ENCODE peak calls at places on chromosomes 1 and 21, in ten cellular contexts. One of them, this sample, is unnamed. For H3K36me3, the result is how much of the 10 kb centered on the place peaks cover.

GRCh38 chr1:153752072-153752471 is 23.1 kb upstream of the SLC27A3 start:
- DNase-seq in fibroblast of lung: no peak
- DNase-seq in ascending aorta: no peak
- DNase-seq in cardiac muscle cell: no peak
- DNase-seq in prostate gland: no peak
- DNase-seq in IMR-90: no peak
- DNase-seq in Peyer's patch: no peak
- DNase-seq in SK-N-SH: no peak
- DNase-seq in sigmoid colon: no peak
- DNase-seq in CD8-positive, alpha-beta T cell: no peak
- DNase-seq in this sample: no peak

GRCh38 chr1:58283380-58284338 is 262.9 kb downstream of the OMA1 start:
- DNase-seq in fibroblast of lung: no peak
- DNase-seq in ascending aorta: no peak
- DNase-seq in cardiac muscle cell: no peak
- DNase-seq in prostate gland: no peak
- DNase-seq in IMR-90: no peak
- DNase-seq in Peyer's patch: no peak
- DNase-seq in SK-N-SH: no peak
- DNase-seq in sigmoid colon: no peak
- DNase-seq in CD8-positive, alpha-beta T cell: no peak
- DNase-seq in this sample: no peak

GRCh38 chr1:241265428-241265827 is 91.6 kb downstream of the RGS7 start:
- DNase-seq in fibroblast of lung: no peak
- DNase-seq in ascending aorta: no peak
- DNase-seq in cardiac muscle cell: no peak
- DNase-seq in prostate gland: no peak
- DNase-seq in IMR-90: no peak
- DNase-seq in Peyer's patch: no peak
- DNase-seq in SK-N-SH: no peak
- DNase-seq in sigmoid colon: no peak
- DNase-seq in CD8-positive, alpha-beta T cell: no peak
- DNase-seq in this sample: no peak

GRCh38 chr1:63859480-63860275 is 85.9 kb downstream of the ROR1 start:
- DNase-seq in fibroblast of lung: no peak
- DNase-seq in ascending aorta: no peak
- DNase-seq in cardiac muscle cell: no peak
- DNase-seq in prostate gland: no peak
- DNase-seq in IMR-90: no peak
- DNase-seq in Peyer's patch: no peak
- DNase-seq in SK-N-SH: no peak
- DNase-seq in sigmoid colon: no peak
- DNase-seq in CD8-positive, alpha-beta T cell: no peak
- DNase-seq in this sample: no peak

GRCh38 chr1:230771773-230772354 is 24.7 kb downstream of the CAPN9 start:
- DNase-seq in fibroblast of lung: no peak
- DNase-seq in ascending aorta: no peak
- DNase-seq in cardiac muscle cell: no peak
- DNase-seq in prostate gland: no peak
- DNase-seq in IMR-90: no peak
- DNase-seq in Peyer's patch: no peak
- DNase-seq in SK-N-SH: no peak
- DNase-seq in sigmoid colon: no peak
- DNase-seq in CD8-positive, alpha-beta T cell: no peak
- DNase-seq in this sample: no peak

GRCh38 chr1:33088119-33088906 is 7.4 kb downstream of the AZIN2 start:
- DNase-seq in fibroblast of lung: peak
- DNase-seq in ascending aorta: no peak
- DNase-seq in cardiac muscle cell: no peak
- DNase-seq in prostate gland: no peak
- DNase-seq in IMR-90: peak
- DNase-seq in Peyer's patch: no peak
- DNase-seq in SK-N-SH: no peak
- DNase-seq in sigmoid colon: no peak
- DNase-seq in CD8-positive, alpha-beta T cell: no peak
- DNase-seq in this sample: no peak

GRCh38 chr1:67748630-67749029 is 63.6 kb downstream of the GADD45A start:
- DNase-seq in fibroblast of lung: peak
- DNase-seq in ascending aorta: no peak
- DNase-seq in cardiac muscle cell: peak
- DNase-seq in prostate gland: no peak
- DNase-seq in IMR-90: peak
- DNase-seq in Peyer's patch: no peak
- DNase-seq in SK-N-SH: no peak
- DNase-seq in sigmoid colon: no peak
- DNase-seq in CD8-positive, alpha-beta T cell: no peak
- DNase-seq in this sample: no peak

GRCh38 chr1:147292012-147292411 is 49.5 kb downstream of the CHD1L start:
- DNase-seq in fibroblast of lung: peak
- DNase-seq in ascending aorta: no peak
- DNase-seq in cardiac muscle cell: no peak
- DNase-seq in prostate gland: no peak
- DNase-seq in IMR-90: peak
- DNase-seq in Peyer's patch: no peak
- DNase-seq in SK-N-SH: no peak
- DNase-seq in sigmoid colon: no peak
- DNase-seq in CD8-positive, alpha-beta T cell: no peak
- DNase-seq in this sample: no peak

GRCh38 chr1:59429651-59430050 is 132.8 kb downstream of the FGGY start:
- DNase-seq in fibroblast of lung: no peak
- DNase-seq in ascending aorta: no peak
- DNase-seq in cardiac muscle cell: no peak
- DNase-seq in prostate gland: no peak
- DNase-seq in IMR-90: no peak
- DNase-seq in Peyer's patch: no peak
- DNase-seq in SK-N-SH: no peak
- DNase-seq in sigmoid colon: no peak
- DNase-seq in CD8-positive, alpha-beta T cell: no peak
- DNase-seq in this sample: no peak

GRCh38 chr1:54331843-54332688 is 74.1 kb downstream of the SSBP3 start:
- DNase-seq in fibroblast of lung: no peak
- DNase-seq in ascending aorta: no peak
- DNase-seq in cardiac muscle cell: no peak
- DNase-seq in prostate gland: no peak
- DNase-seq in IMR-90: no peak
- DNase-seq in Peyer's patch: no peak
- DNase-seq in SK-N-SH: peak
- DNase-seq in sigmoid colon: no peak
- DNase-seq in CD8-positive, alpha-beta T cell: no peak
- DNase-seq in this sample: no peak

GRCh38 chr1:5830771-5831599 is 161.2 kb downstream of the NPHP4 start:
- DNase-seq in fibroblast of lung: no peak
- DNase-seq in ascending aorta: no peak
- DNase-seq in cardiac muscle cell: peak
- DNase-seq in prostate gland: no peak
- DNase-seq in IMR-90: no peak
- DNase-seq in Peyer's patch: no peak
- DNase-seq in SK-N-SH: peak
- DNase-seq in sigmoid colon: no peak
- DNase-seq in CD8-positive, alpha-beta T cell: no peak
- DNase-seq in this sample: no peak

GRCh38 chr1:200706109-200706720 is 32.5 kb upstream of the CAMSAP2 start:
- DNase-seq in fibroblast of lung: no peak
- DNase-seq in ascending aorta: no peak
- DNase-seq in cardiac muscle cell: no peak
- DNase-seq in prostate gland: no peak
- DNase-seq in IMR-90: no peak
- DNase-seq in Peyer's patch: no peak
- DNase-seq in SK-N-SH: peak
- DNase-seq in sigmoid colon: no peak
- DNase-seq in CD8-positive, alpha-beta T cell: no peak
- DNase-seq in this sample: no peak

GRCh38 chr21:29326914-29327554 is 28.3 kb downstream of the BACH1 start:
- DNase-seq in fibroblast of lung: no peak
- DNase-seq in ascending aorta: no peak
- DNase-seq in cardiac muscle cell: no peak
- DNase-seq in prostate gland: no peak
- DNase-seq in IMR-90: no peak
- DNase-seq in Peyer's patch: no peak
- DNase-seq in SK-N-SH: no peak
- DNase-seq in sigmoid colon: no peak
- DNase-seq in CD8-positive, alpha-beta T cell: no peak
- DNase-seq in this sample: no peak

GRCh38 chr1:204077979-204078696 is 5.2 kb downstream of the SOX13 start:
- DNase-seq in fibroblast of lung: peak
- DNase-seq in ascending aorta: no peak
- DNase-seq in cardiac muscle cell: peak
- DNase-seq in prostate gland: peak
- DNase-seq in IMR-90: peak
- DNase-seq in Peyer's patch: no peak
- DNase-seq in SK-N-SH: no peak
- DNase-seq in sigmoid colon: no peak
- DNase-seq in CD8-positive, alpha-beta T cell: no peak
- DNase-seq in this sample: no peak

GRCh38 chr1:205226868-205227583 is 720 bp upstream of the TMCC2 start:
- DNase-seq in fibroblast of lung: peak
- DNase-seq in ascending aorta: peak
- DNase-seq in cardiac muscle cell: no peak
- DNase-seq in prostate gland: no peak
- DNase-seq in IMR-90: peak
- DNase-seq in Peyer's patch: no peak
- DNase-seq in SK-N-SH: peak
- DNase-seq in sigmoid colon: no peak
- DNase-seq in CD8-positive, alpha-beta T cell: no peak
- DNase-seq in this sample: no peak

GRCh38 chr1:156504062-156504813 is 3.7 kb upstream of the MEF2D start:
- DNase-seq in fibroblast of lung: no peak
- DNase-seq in ascending aorta: no peak
- DNase-seq in cardiac muscle cell: no peak
- DNase-seq in prostate gland: no peak
- DNase-seq in IMR-90: peak
- DNase-seq in Peyer's patch: peak
- DNase-seq in SK-N-SH: no peak
- DNase-seq in sigmoid colon: no peak
- DNase-seq in CD8-positive, alpha-beta T cell: peak
- DNase-seq in this sample: no peak

GRCh38 chr1:109104364-109105151 is 9.4 kb upstream of the ELAPOR1 start:
- DNase-seq in fibroblast of lung: no peak
- DNase-seq in ascending aorta: peak
- DNase-seq in cardiac muscle cell: no peak
- DNase-seq in prostate gland: no peak
- DNase-seq in IMR-90: peak
- DNase-seq in Peyer's patch: no peak
- DNase-seq in SK-N-SH: no peak
- DNase-seq in sigmoid colon: no peak
- DNase-seq in CD8-positive, alpha-beta T cell: no peak
- DNase-seq in this sample: no peak

GRCh38 chr1:100834779-100835645 is 59.6 kb downstream of the EXTL2 start:
- DNase-seq in fibroblast of lung: no peak
- DNase-seq in ascending aorta: no peak
- DNase-seq in cardiac muscle cell: no peak
- DNase-seq in prostate gland: no peak
- DNase-seq in IMR-90: peak
- DNase-seq in Peyer's patch: no peak
- DNase-seq in SK-N-SH: peak
- DNase-seq in sigmoid colon: no peak
- DNase-seq in CD8-positive, alpha-beta T cell: no peak
- DNase-seq in this sample: no peak

GRCh38 chr1:100832676-100833469 is 61.8 kb downstream of the EXTL2 start:
- DNase-seq in fibroblast of lung: no peak
- DNase-seq in ascending aorta: no peak
- DNase-seq in cardiac muscle cell: no peak
- DNase-seq in prostate gland: no peak
- DNase-seq in IMR-90: no peak
- DNase-seq in Peyer's patch: no peak
- DNase-seq in SK-N-SH: no peak
- DNase-seq in sigmoid colon: no peak
- DNase-seq in CD8-positive, alpha-beta T cell: no peak
- DNase-seq in this sample: no peak

GRCh38 chr1:100835866-100836842 is 58.5 kb downstream of the EXTL2 start:
- DNase-seq in fibroblast of lung: no peak
- DNase-seq in ascending aorta: no peak
- DNase-seq in cardiac muscle cell: no peak
- DNase-seq in prostate gland: no peak
- DNase-seq in IMR-90: peak
- DNase-seq in Peyer's patch: no peak
- DNase-seq in SK-N-SH: no peak
- DNase-seq in sigmoid colon: no peak
- DNase-seq in CD8-positive, alpha-beta T cell: no peak
- DNase-seq in this sample: no peak
- H3K27ac ChIP-seq in fibroblast of lung: no peak
- H3K27ac ChIP-seq in ascending aorta: no peak
- H3K27ac ChIP-seq in cardiac muscle cell: no peak
- H3K27ac ChIP-seq in prostate gland: no peak
- H3K27ac ChIP-seq in IMR-90: peak
- H3K27ac ChIP-seq in Peyer's patch: no peak
- H3K27ac ChIP-seq in SK-N-SH: peak
- H3K27ac ChIP-seq in sigmoid colon: no peak
- H3K27ac ChIP-seq in CD8-positive, alpha-beta T cell: no peak
- H3K27ac ChIP-seq in this sample: no peak

GRCh38 chr1:20716232-20716631 is 1.6 kb downstream of the KIF17 start:
- DNase-seq in fibroblast of lung: no peak
- DNase-seq in ascending aorta: no peak
- DNase-seq in cardiac muscle cell: no peak
- DNase-seq in prostate gland: no peak
- DNase-seq in IMR-90: no peak
- DNase-seq in Peyer's patch: no peak
- DNase-seq in SK-N-SH: no peak
- DNase-seq in sigmoid colon: no peak
- DNase-seq in CD8-positive, alpha-beta T cell: no peak
- DNase-seq in this sample: no peak
- TF ChIP-seq CTCF in fibroblast of lung: no peak
- TF ChIP-seq CTCF in ascending aorta: no peak
- TF ChIP-seq CTCF in cardiac muscle cell: no peak
- TF ChIP-seq CTCF in prostate gland: no peak
- TF ChIP-seq CTCF in IMR-90: no peak
- TF ChIP-seq CTCF in Peyer's patch: no peak
- TF ChIP-seq CTCF in SK-N-SH: no peak
- TF ChIP-seq CTCF in sigmoid colon: no peak
- TF ChIP-seq CTCF in CD8-positive, alpha-beta T cell: no peak
- TF ChIP-seq CTCF in this sample: no peak

DNA sequence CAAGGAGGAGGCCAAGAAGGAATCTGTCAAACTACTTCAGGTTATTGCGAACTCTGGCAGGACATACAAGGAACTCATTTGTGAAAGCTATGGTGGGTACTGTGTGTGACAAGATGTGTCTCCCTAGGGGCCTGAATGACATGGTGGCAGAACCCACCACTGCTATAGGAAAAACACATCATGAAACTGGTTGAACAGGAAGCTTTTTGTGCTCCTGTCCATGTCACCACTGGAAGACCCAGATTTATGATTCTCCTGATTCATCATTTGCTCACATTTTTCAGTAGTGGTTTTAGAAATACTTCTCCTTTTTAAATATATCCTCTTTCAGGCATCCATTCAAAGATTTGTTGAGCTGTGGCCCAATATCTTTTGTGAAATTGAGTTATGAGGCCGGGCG is 23.6 kb downstream of the ARMH1 start:
- DNase-seq in fibroblast of lung: no peak
- DNase-seq in ascending aorta: no peak
- DNase-seq in cardiac muscle cell: no peak
- DNase-seq in prostate gland: no peak
- DNase-seq in IMR-90: no peak
- DNase-seq in Peyer's patch: no peak
- DNase-seq in SK-N-SH: no peak
- DNase-seq in sigmoid colon: no peak
- DNase-seq in CD8-positive, alpha-beta T cell: no peak
- DNase-seq in this sample: no peak
- H3K36me3 ChIP-seq in fibroblast of lung: under half
- H3K36me3 ChIP-seq in ascending aorta: under half
- H3K36me3 ChIP-seq in cardiac muscle cell: under half
- H3K36me3 ChIP-seq in prostate gland: under half
- H3K36me3 ChIP-seq in IMR-90: under half
- H3K36me3 ChIP-seq in Peyer's patch: under half
- H3K36me3 ChIP-seq in SK-N-SH: under half
- H3K36me3 ChIP-seq in sigmoid colon: under half
- H3K36me3 ChIP-seq in CD8-positive, alpha-beta T cell: under half
- H3K36me3 ChIP-seq in this sample: under half

GRCh38 chr1:160403244-160403643 is 2.9 kb downstream of the VANGL2 start:
- DNase-seq in fibroblast of lung: no peak
- DNase-seq in ascending aorta: no peak
- DNase-seq in cardiac muscle cell: no peak
- DNase-seq in prostate gland: no peak
- DNase-seq in IMR-90: no peak
- DNase-seq in Peyer's patch: no peak
- DNase-seq in SK-N-SH: no peak
- DNase-seq in sigmoid colon: no peak
- DNase-seq in CD8-positive, alpha-beta T cell: no peak
- DNase-seq in this sample: no peak
- H3K27ac ChIP-seq in fibroblast of lung: no peak
- H3K27ac ChIP-seq in ascending aorta: no peak
- H3K27ac ChIP-seq in cardiac muscle cell: no peak
- H3K27ac ChIP-seq in prostate gland: no peak
- H3K27ac ChIP-seq in IMR-90: no peak
- H3K27ac ChIP-seq in Peyer's patch: no peak
- H3K27ac ChIP-seq in SK-N-SH: no peak
- H3K27ac ChIP-seq in sigmoid colon: no peak
- H3K27ac ChIP-seq in CD8-positive, alpha-beta T cell: no peak
- H3K27ac ChIP-seq in this sample: no peak

This sample was measured in thoracic aorta.